ENCODE peak calls at places on chromosomes 6 and 20, in seven cellular contexts. Y, X, A, W, N, M and J are unnamed samples.

GRCh38 chr6:158206740-158207451 is 38.7 kb downstream of the GTF2H5 start:
- DNase-seq in A (no peak), M (no peak), N (no peak), W (no peak), X (no peak), Y (no peak), J (no peak)

GRCh38 chr6:22263748-22264147 is 33.1 kb downstream of the PRL start:
- DNase-seq in Y (no peak), N (no peak), A (no peak), X (no peak), W (no peak), M (no peak), J (no peak)

GRCh38 chr20:39893013-39893685 is 795.9 kb downstream of the MAFB start:
- DNase-seq in Y (no peak), M (no peak), A (no peak), X (no peak), W (peak; percentile 56), N (no peak), J (no peak)

GRCh38 chr20:2698912-2699311 is 6.3 kb downstream of the EBF4 start:
- DNase-seq in X (no peak), W (no peak), M (no peak), N (no peak), Y (no peak), A (peak; percentile 54), J (no peak)

GRCh38 chr6:139708342-139709199 is 334.1 kb upstream of the CITED2 start:
- DNase-seq in N (no peak), Y (no peak), M (peak; percentile 75), A (no peak), W (peak; percentile 36), X (no peak), J (no peak)

GRCh38 chr20:58864346-58864745 is 11.8 kb downstream of the GNAS start:
- DNase-seq in W (no peak), X (peak; percentile 39), Y (no peak), A (no peak), N (no peak), M (no peak), J (no peak)

GRCh38 chr6:147205690-147206600 is 1.7 kb downstream of the STXBP5 start:
- DNase-seq in M (peak; percentile 64), X (no peak), Y (no peak), N (no peak), A (no peak), W (peak; percentile 71), J (no peak)

GRCh38 chr20:52105573-52106422 is 85.8 kb downstream of the ZFP64 start:
- DNase-seq in A (no peak), Y (no peak), W (peak; percentile 57), M (no peak), N (no peak), X (no peak), J (no peak)

GRCh38 chr20:46402236-46402886 is 4.1 kb downstream of the ELMO2 start:
- DNase-seq in A (no peak), N (no peak), M (no peak), W (no peak), Y (no peak), X (no peak), J (no peak)

GRCh38 chr20:46400828-46401477 is 5.5 kb downstream of the ELMO2 start:
- DNase-seq in W (no peak), N (no peak), A (no peak), X (peak; percentile 86), Y (no peak), M (no peak), J (no peak)

GRCh38 chr20:46400253-46400652 is 6.2 kb downstream of the ELMO2 start:
- DNase-seq in X (no peak), M (peak; percentile 50), N (no peak), Y (peak; percentile 24), A (peak; percentile 76), W (no peak), J (peak; percentile 47)

GRCh38 chr20:46399401-46399800 is 7.0 kb downstream of the ELMO2 start:
- DNase-seq in X (peak; percentile 14), W (no peak), A (no peak), Y (no peak), M (no peak), N (no peak), J (no peak)

DNA sequence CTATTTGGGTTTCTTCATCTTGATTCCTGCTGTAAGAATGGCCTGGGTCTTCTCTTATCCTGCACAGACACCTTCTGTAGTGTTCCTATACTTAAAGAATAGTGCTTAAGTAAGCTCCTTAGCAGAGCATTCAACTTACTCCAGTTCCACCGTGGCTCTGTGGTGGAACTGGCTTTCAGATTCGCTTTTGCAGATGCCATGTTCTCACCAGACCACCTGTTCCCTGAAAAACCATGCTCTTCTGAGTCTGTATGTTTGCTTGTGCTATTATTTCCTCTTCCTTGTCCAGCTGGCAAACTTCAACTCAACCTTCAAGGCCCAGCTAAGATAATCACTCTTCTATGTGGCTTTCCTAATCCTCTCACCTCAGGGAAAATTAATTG is 4.9 kb downstream of the ELMO2 start:
- DNase-seq in N (no peak), W (no peak), A (no peak), X (no peak), Y (no peak), M (no peak), J (no peak)
- H3K4me1 ChIP-seq in N (peaks cover 93% of the 10 kb centered on the region), W (peaks cover 15% of the 10 kb centered on the region), A (peaks cover 39% of the 10 kb centered on the region), X (peaks cover 56% of the 10 kb centered on the region), Y (peaks cover 58% of the 10 kb centered on the region), M (peaks cover 47% of the 10 kb centered on the region), J (peaks cover 65% of the 10 kb centered on the region)

GRCh38 chr20:38651562-38651961 is 50.0 kb downstream of the ARHGAP40 start:
- DNase-seq in X (no peak), N (no peak), W (no peak), M (no peak), A (no peak), Y (no peak), J (no peak)

GRCh38 chr20:38651154-38651553 is 49.5 kb downstream of the ARHGAP40 start:
- DNase-seq in N (no peak), A (no peak), M (no peak), X (no peak), W (no peak), Y (no peak), J (no peak)

GRCh38 chr20:38649275-38649891 is 47.8 kb downstream of the ARHGAP40 start:
- DNase-seq in X (no peak), Y (no peak), N (no peak), M (peak; percentile 31), A (no peak), W (no peak), J (no peak)

GRCh38 chr20:38652995-38653394 is 51.4 kb downstream of the ARHGAP40 start:
- DNase-seq in W (no peak), A (no peak), Y (no peak), X (no peak), M (no peak), N (no peak), J (no peak)

GRCh38 chr20:38650010-38650409 is 48.4 kb downstream of the ARHGAP40 start:
- DNase-seq in X (no peak), M (no peak), N (no peak), A (no peak), W (no peak), Y (no peak), J (no peak)
- H3K4me3 ChIP-seq in X (no peak overlapping the region), M (no peak overlapping the region), N (no peak overlapping the region), A (no peak overlapping the region), W (no peak overlapping the region), Y (no peak overlapping the region), J (no peak overlapping the region)

GRCh38 chr6:44063561-44064059 is 63.6 kb downstream of the MRPL14 start:
- DNase-seq in W (no peak), X (no peak), N (no peak), A (no peak), Y (no peak), M (no peak), J (no peak)
- H3K4me1 ChIP-seq in W (peaks cover 81% of the 10 kb centered on the region), X (no peaks in the 10 kb centered on the region), N (peaks cover 72% of the 10 kb centered on the region), A (peaks cover 24% of the 10 kb centered on the region), Y (peaks cover 53% of the 10 kb centered on the region), M (peaks cover 14% of the 10 kb centered on the region), J (peaks cover 67% of the 10 kb centered on the region)

GRCh38 chr6:163261361-163261760 is 153.2 kb upstream of the QKI start:
- DNase-seq in X (no peak), W (no peak), M (no peak), Y (no peak), N (no peak), A (no peak), J (no peak)

GRCh38 chr6:163259689-163260088 is 154.8 kb upstream of the QKI start:
- DNase-seq in W (no peak), M (no peak), X (no peak), Y (no peak), N (no peak), A (no peak), J (no peak)

GRCh38 chr6:163262080-163262479 is 152.4 kb upstream of the QKI start:
- DNase-seq in N (no peak), M (no peak), A (no peak), Y (no peak), X (no peak), W (no peak), J (no peak)

GRCh38 chr6:163260911-163261310 is 153.6 kb upstream of the QKI start:
- DNase-seq in N (no peak), Y (no peak), A (no peak), W (no peak), M (no peak), X (no peak), J (no peak)

GRCh38 chr6:163260111-163260895 is 154.2 kb upstream of the QKI start:
- DNase-seq in A (no peak), Y (peak; percentile 32), W (no peak), M (no peak), N (no peak), X (no peak), J (no peak)
- H3K4me3 ChIP-seq in A (peak overlapping the region; percentile 46), Y (peak overlapping the region; percentile 49), W (no peak overlapping the region), M (no peak overlapping the region), N (peak overlapping the region; percentile 52), X (no peak overlapping the region), J (peak overlapping the region; percentile 39)

GRCh38 chr6:42293579-42293978 is 75.9 kb upstream of the MRPS10 start:
- DNase-seq in M (no peak), X (no peak), N (no peak), Y (no peak), W (no peak), A (no peak), J (no peak)

GRCh38 chr6:42292002-42292735 is 74.5 kb upstream of the MRPS10 start:
- DNase-seq in N (no peak), W (peak; percentile 93), M (no peak), A (no peak), X (no peak), Y (no peak), J (no peak)

GRCh38 chr6:42287756-42288155 is 70.1 kb upstream of the MRPS10 start:
- DNase-seq in M (no peak), A (no peak), N (no peak), W (no peak), Y (no peak), X (no peak), J (no peak)
- H3K4me1 ChIP-seq in M (peaks cover 7% of the 10 kb centered on the region), A (no peaks in the 10 kb centered on the region), N (no peaks in the 10 kb centered on the region), W (peaks cover 11% of the 10 kb centered on the region), Y (no peaks in the 10 kb centered on the region), X (no peaks in the 10 kb centered on the region), J (no peaks in the 10 kb centered on the region)

GRCh38 chr6:42911171-42912021 is 4.5 kb upstream of the PTCRA start:
- DNase-seq in A (no peak), X (no peak), N (no peak), W (no peak), Y (no peak), M (no peak), J (no peak)
- H3K4me3 ChIP-seq in A (peak overlapping the region; percentile 50), X (no peak overlapping the region), N (peak overlapping the region; percentile 55), W (no peak overlapping the region), Y (peak overlapping the region; percentile 34), M (no peak overlapping the region), J (peak overlapping the region; percentile 21)